ENCODE peak calls at places on chromosomes 13 and 19, in eight cellular contexts. P, H, N, Z, I, V, C and F are unnamed samples.

GRCh38 chr13:27599845-27600553 is 20.3 kb downstream of the LNX2 start:
- DNase-seq in P (peak), H (no peak), N (no peak), Z (no peak), I (no peak), V (no peak), C (no peak), F (no peak)

GRCh38 chr19:18193388-18194207 is 580 bp downstream of the MPV17L2 start:
- DNase-seq in P (no peak), H (no peak), N (peak), Z (no peak), I (no peak), V (no peak), C (no peak), F (peak)

GRCh38 chr13:98214008-98214643 is 37.1 kb upstream of the RNF113B start:
- DNase-seq in P (peak), H (no peak), N (no peak), Z (no peak), I (no peak), V (no peak), C (no peak), F (no peak)

GRCh38 chr19:1122972-1123363 is 19.2 kb downstream of the GPX4 start:
- DNase-seq in P (no peak), H (peak), N (peak), Z (no peak), I (no peak), V (no peak), C (peak), F (no peak)

GRCh38 chr13:50365300-50365682 is 350.0 kb downstream of the KCNRG start:
- DNase-seq in P (no peak), H (no peak), N (no peak), Z (no peak), I (no peak), V (no peak), C (no peak), F (no peak)

GRCh38 chr19:51441410-51442390 is 16.6 kb downstream of the SIGLEC8 start:
- DNase-seq in P (no peak), H (peak), N (peak), Z (no peak), I (no peak), V (peak), C (no peak), F (peak)

GRCh38 chr19:19259741-19260140 is 13.4 kb downstream of the TM6SF2 start:
- DNase-seq in P (peak), H (no peak), N (no peak), Z (peak), I (no peak), V (no peak), C (peak), F (no peak)

GRCh38 chr13:73193541-73193940 is 134.7 kb downstream of the KLF5 start:
- DNase-seq in P (no peak), H (no peak), N (no peak), Z (no peak), I (no peak), V (no peak), C (no peak), F (no peak)

GRCh38 chr13:23918208-23918607 is 20.9 kb upstream of the C1QTNF9B start:
- DNase-seq in P (no peak), H (no peak), N (no peak), Z (no peak), I (no peak), V (no peak), C (no peak), F (no peak)

GRCh38 chr19:42198676-42199439 is 18.6 kb downstream of the DEDD2 start:
- DNase-seq in P (peak), H (peak), N (no peak), Z (no peak), I (no peak), V (peak), C (no peak), F (no peak)